ENCODE peak calls at places on chromosomes 3 and 15, in seven cellular contexts. L is IMR-90; Z is neuronal stem cell; R is epithelial cell of proximal tubule; D is GM12864; C is stomach; H is CD8-positive, alpha-beta memory T cell. G is an unnamed sample.

GRCh38 chr3:10315771-10316344 is 5.1 kb downstream of the SEC13 start:
- DNase-seq in L (no peak), Z (no peak), R (no peak), D (no peak), C (no peak), H (no peak), G (no peak)

GRCh38 chr15:47360296-47360695 is 357.0 kb upstream of the SEMA6D start:
- DNase-seq in L (peak; percentile 21), Z (no peak), R (no peak), D (no peak), C (no peak), H (no peak), G (no peak)

GRCh38 chr3:120473389-120473788 is 22.6 kb upstream of the FSTL1 start:
- DNase-seq in L (no peak), Z (no peak), R (no peak), D (no peak), C (no peak), H (no peak), G (no peak)

GRCh38 chr3:161403251-161403650 is 31.9 kb upstream of the SPTSSB start:
- DNase-seq in L (no peak), Z (no peak), R (no peak), D (no peak), C (no peak), H (no peak), G (no peak)

GRCh38 chr3:195438371-195438770 is 4.4 kb downstream of the ACAP2 start:
- DNase-seq in L (no peak), Z (no peak), R (no peak), D (no peak), C (no peak), H (no peak), G (no peak)

GRCh38 chr3:183587337-183587736 is 31.8 kb upstream of the KLHL6 start:
- DNase-seq in L (no peak), Z (no peak), R (no peak), D (no peak), C (no peak), H (no peak), G (no peak)

GRCh38 chr3:74332165-74332564 is 282.3 kb downstream of the CNTN3 start:
- DNase-seq in L (no peak), Z (no peak), R (no peak), D (no peak), C (no peak), H (no peak), G (no peak)

GRCh38 chr3:118801899-118802298 is 232.7 kb downstream of the IGSF11 start:
- DNase-seq in L (no peak), Z (no peak), R (no peak), D (no peak), C (peak; percentile 88), H (no peak), G (no peak)

GRCh38 chr3:3662610-3663009 is 136.6 kb upstream of the LRRN1 start:
- DNase-seq in L (no peak), Z (no peak), R (no peak), D (no peak), C (no peak), H (no peak), G (no peak)

GRCh38 chr3:102177075-102177755 is 257.6 kb upstream of the ZPLD1 start:
- DNase-seq in L (no peak), Z (no peak), R (no peak), D (no peak), C (no peak), H (no peak), G (no peak)

GRCh38 chr15:33086500-33087141 is 107.9 kb downstream of the FMN1 start:
- DNase-seq in L (peak; percentile 87), Z (no peak), R (no peak), D (peak; percentile 15), C (no peak), H (no peak), G (no peak)

GRCh38 chr3:115699741-115700140 is 76.4 kb downstream of the GAP43 start:
- DNase-seq in L (peak; percentile 56), Z (no peak), R (no peak), D (no peak), C (no peak), H (no peak), G (no peak)

GRCh38 chr15:96264351-96264798 is 66.1 kb upstream of the NR2F2 start:
- DNase-seq in L (no peak), Z (no peak), R (peak; percentile 88), D (no peak), C (peak; percentile 62), H (no peak), G (no peak)

GRCh38 chr15:96296264-96296663 is 34.2 kb upstream of the NR2F2 start:
- DNase-seq in L (peak; percentile 95), Z (no peak), R (no peak), D (no peak), C (no peak), H (no peak), G (no peak)

GRCh38 chr3:23961064-23961463 is 16.0 kb downstream of the NR1D2 start:
- DNase-seq in L (peak; percentile 50), Z (no peak), R (no peak), D (no peak), C (no peak), H (no peak), G (no peak)

GRCh38 chr3:185900228-185900627 is 37.6 kb downstream of the TRA2B start:
- DNase-seq in L (peak; percentile 95), Z (no peak), R (peak; percentile 85), D (no peak), C (no peak), H (no peak), G (no peak)

GRCh38 chr3:188266581-188267274 is 112.8 kb downstream of the LPP start:
- DNase-seq in L (peak; percentile 86), Z (no peak), R (peak; percentile 93), D (no peak), C (peak; percentile 53), H (no peak), G (peak; percentile 85)

GRCh38 chr3:11498646-11499045 is 145.1 kb downstream of the VGLL4 start:
- DNase-seq in L (peak; percentile 78), Z (no peak), R (peak; percentile 43), D (no peak), C (peak; percentile 91), H (no peak), G (no peak)

GRCh38 chr3:98099848-98100247 is 12.9 kb downstream of the OR5AC2 start:
- DNase-seq in L (no peak), Z (no peak), R (no peak), D (no peak), C (no peak), H (no peak), G (no peak)

GRCh38 chr3:61805510-61806080 is 244.2 kb downstream of the PTPRG start:
- DNase-seq in L (peak; percentile 9), Z (no peak), R (no peak), D (no peak), C (no peak), H (no peak), G (no peak)

GRCh38 chr3:5366746-5367145 is 179.2 kb downstream of the EDEM1 start:
- DNase-seq in L (no peak), Z (no peak), R (no peak), D (no peak), C (no peak), H (no peak), G (no peak)

GRCh38 chr15:62392411-62392810 is 227.3 kb upstream of the C2CD4B start:
- DNase-seq in L (peak; percentile 53), Z (peak; percentile 11), R (no peak), D (no peak), C (no peak), H (no peak), G (no peak)

GRCh38 chr3:172156309-172156998 is 117.1 kb downstream of the FNDC3B start:
- DNase-seq in L (no peak), Z (no peak), R (no peak), D (no peak), C (peak; percentile 85), H (no peak), G (no peak)
- H3K4me3 ChIP-seq in L (no peak overlapping the region), Z (no peak overlapping the region), R (no peak overlapping the region), D (no peak overlapping the region), C (no peak overlapping the region), H (no peak overlapping the region), G (no peak overlapping the region)

GRCh38 chr3:141262306-141262705 is 30.7 kb downstream of the PXYLP1 start:
- DNase-seq in L (peak; percentile 94), Z (no peak), R (no peak), D (no peak), C (no peak), H (no peak), G (no peak)

GRCh38 chr3:141257971-141258370 is 26.3 kb downstream of the PXYLP1 start:
- DNase-seq in L (no peak), Z (no peak), R (no peak), D (no peak), C (no peak), H (no peak), G (no peak)

GRCh38 chr3:141266186-141266585 is 34.6 kb downstream of the PXYLP1 start:
- DNase-seq in L (no peak), Z (no peak), R (no peak), D (no peak), C (no peak), H (no peak), G (peak; percentile 21)

GRCh38 chr3:141260131-141260927 is 28.7 kb downstream of the PXYLP1 start:
- DNase-seq in L (no peak), Z (peak; percentile 15), R (no peak), D (no peak), C (no peak), H (no peak), G (no peak)

GRCh38 chr3:141261472-141262171 is 30.0 kb downstream of the PXYLP1 start:
- DNase-seq in L (no peak), Z (no peak), R (no peak), D (no peak), C (no peak), H (no peak), G (no peak)
- H3K4me3 ChIP-seq in L (no peak overlapping the region), Z (no peak overlapping the region), R (no peak overlapping the region), D (no peak overlapping the region), C (no peak overlapping the region), H (no peak overlapping the region), G (no peak overlapping the region)

DNA sequence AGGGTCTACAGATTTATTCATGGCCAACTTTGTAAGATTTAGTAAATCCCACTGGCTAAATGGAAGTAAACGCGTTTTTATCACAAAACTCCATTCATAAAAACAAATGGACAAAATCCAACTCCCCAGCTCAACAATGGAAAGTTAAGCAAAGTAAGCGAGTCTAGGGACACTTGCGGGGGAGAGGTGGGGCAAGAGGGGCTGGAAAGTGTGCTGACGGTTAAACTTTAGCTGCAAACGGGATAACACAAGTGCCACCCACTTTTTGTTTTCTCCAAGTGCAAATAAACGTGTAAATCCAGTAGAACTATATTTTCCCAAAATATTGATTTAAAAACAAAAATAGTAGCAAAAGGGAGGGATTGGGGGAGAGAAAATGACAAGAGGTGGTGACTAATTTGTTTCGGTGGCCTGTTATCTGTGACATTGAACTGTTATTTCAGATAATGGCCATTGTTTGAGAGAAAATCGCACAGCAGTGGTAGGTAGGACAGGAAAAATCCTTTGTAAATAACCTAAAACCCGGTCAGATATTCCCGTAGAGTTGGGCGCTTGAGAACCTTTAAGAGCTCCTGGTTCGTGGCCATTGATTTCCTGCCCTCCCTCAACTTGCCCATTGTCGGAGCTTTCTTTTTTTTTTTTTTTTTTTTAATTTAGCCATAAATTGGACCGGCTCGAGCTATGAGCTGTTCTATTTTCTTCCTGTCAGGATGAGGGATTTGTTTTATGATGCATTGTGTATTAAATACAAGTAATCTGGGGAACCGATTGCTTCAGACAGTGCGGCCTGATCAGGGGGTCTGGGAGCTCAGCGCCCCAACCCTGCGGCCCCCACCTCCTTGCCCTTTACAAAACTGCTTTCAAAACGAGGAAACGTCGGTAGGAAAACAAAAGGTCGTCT is 514.8 kb downstream of the MECOM start:
- DNase-seq in L (no peak), Z (no peak), R (no peak), D (no peak), C (peak; percentile 31), H (no peak), G (no peak)
- H3K4me3 ChIP-seq in L (peak overlapping the region; percentile 2), Z (peak overlapping the region; percentile 49), R (peak overlapping the region; percentile 87), D (no peak overlapping the region), C (peak overlapping the region; percentile 57), H (no peak overlapping the region), G (peak overlapping the region; percentile 52)

GRCh38 chr3:152290374-152290773 is 21.6 kb downstream of the MBNL1 start:
- DNase-seq in L (no peak), Z (no peak), R (no peak), D (no peak), C (no peak), H (no peak), G (no peak)
- H3K4me3 ChIP-seq in L (no peak overlapping the region), Z (no peak overlapping the region), R (no peak overlapping the region), D (no peak overlapping the region), C (no peak overlapping the region), H (no peak overlapping the region), G (peak overlapping the region; percentile 33)

G was measured in coronary artery.